ENCODE peak calls at places on chromosomes 1 and 21, in seven cellular contexts. E is cardiac fibroblast, T is right atrium auricular region, F is cardiac muscle cell, Q is GM06990, H is astrocyte of the cerebellum, L is left ventricle myocardium inferior. D is an unnamed sample.

GRCh38 chr1:196951711-196952394 is 8.3 kb downstream of the CFHR2 start:
- DNase-seq in L (no peak), T (no peak), H (no peak), E (no peak), F (no peak), Q (no peak), D (peak)

GRCh38 chr21:45534591-45535331 is 7.5 kb downstream of the SLC19A1 start:
- DNase-seq in T (no peak), Q (no peak), L (peak), F (peak), E (peak), H (no peak), D (no peak)

GRCh38 chr1:4794020-4794780 is 139.8 kb downstream of the AJAP1 start:
- DNase-seq in E (no peak), L (no peak), Q (no peak), H (no peak), F (no peak), T (peak), D (peak)

GRCh38 chr21:46286668-46286982 is 483 bp downstream of the YBEY start:
- DNase-seq in L (no peak), T (no peak), E (no peak), H (peak), Q (no peak), F (no peak), D (peak)

GRCh38 chr1:30906631-30907389 is 1.7 kb downstream of the SDC3 start:
- DNase-seq in T (no peak), E (no peak), H (no peak), Q (no peak), L (peak), F (no peak), D (no peak)

GRCh38 chr1:1066403-1067283 is 7.5 kb downstream of the RNF223 start:
- DNase-seq in H (no peak), L (no peak), E (no peak), F (no peak), Q (no peak), T (no peak), D (no peak)

GRCh38 chr1:225710804-225711203 is 57.9 kb upstream of the ENAH start:
- DNase-seq in L (no peak), H (no peak), F (no peak), T (no peak), Q (no peak), E (peak), D (peak)

GRCh38 chr1:167993720-167994119 is 56.8 kb upstream of the MPC2 start:
- DNase-seq in F (no peak), E (no peak), H (no peak), L (no peak), T (no peak), Q (no peak), D (no peak)

GRCh38 chr1:156815307-156815826 is 1.3 kb downstream of the SH2D2A start:
- DNase-seq in T (peak), F (no peak), Q (no peak), L (peak), H (no peak), E (peak), D (peak)

GRCh38 chr1:245585252-245585959 is 430.6 kb downstream of the KIF26B start:
- DNase-seq in E (peak), Q (no peak), H (peak), F (no peak), L (no peak), T (no peak), D (peak)

GRCh38 chr1:28170036-28170596 is 6.4 kb downstream of the PTAFR start:
- DNase-seq in Q (no peak), E (no peak), L (no peak), T (no peak), F (no peak), H (no peak), D (no peak)

GRCh38 chr1:188128761-188129160 is 1300.0 kb downstream of the PLA2G4A start:
- DNase-seq in L (no peak), F (no peak), E (peak), H (no peak), Q (no peak), T (no peak), D (peak)

GRCh38 chr1:209803568-209803967 is 2.4 kb downstream of the IRF6 start:
- DNase-seq in T (no peak), E (no peak), F (no peak), H (no peak), L (no peak), Q (no peak), D (no peak)

GRCh38 chr1:232943679-232944252 is 6.6 kb upstream of the NTPCR start:
- DNase-seq in E (peak), H (no peak), Q (no peak), L (no peak), T (no peak), F (no peak), D (peak)

GRCh38 chr1:203506821-203507220 is 12.9 kb downstream of the OPTC start:
- DNase-seq in H (no peak), F (no peak), Q (no peak), L (no peak), E (no peak), T (no peak), D (no peak)

GRCh38 chr1:230713915-230714764 is at the start of gene AGT:
- DNase-seq in H (peak), L (peak), F (peak), T (peak), Q (no peak), E (peak), D (peak)

GRCh38 chr1:64499966-64500365 is 30.0 kb downstream of the CACHD1 start:
- DNase-seq in F (no peak), L (no peak), E (no peak), H (no peak), Q (no peak), T (no peak), D (no peak)

GRCh38 chr1:226697151-226697575 is 41.9 kb downstream of the ITPKB start:
- DNase-seq in T (no peak), Q (peak), F (no peak), L (no peak), H (peak), E (peak), D (peak)

GRCh38 chr1:88917321-88918025 is 26.1 kb upstream of the GTF2B start:
- DNase-seq in E (no peak), H (no peak), T (no peak), F (no peak), Q (no peak), L (no peak), D (peak)

GRCh38 chr1:236009857-236010256 is 55.0 kb downstream of the NID1 start:
- DNase-seq in L (no peak), F (no peak), H (peak), T (no peak), E (peak), Q (no peak), D (peak)

GRCh38 chr1:241990040-241990439 is 8.9 kb downstream of the MAP1LC3C start:
- DNase-seq in Q (no peak), L (peak), F (peak), E (peak), T (peak), H (peak), D (peak)

GRCh38 chr1:73860421-73860950 is 337.5 kb downstream of the LRRIQ3 start:
- DNase-seq in H (no peak), L (no peak), E (no peak), F (no peak), Q (no peak), T (no peak), D (no peak)

GRCh38 chr1:204529371-204529895 is 13.2 kb downstream of the MDM4 start:
- DNase-seq in T (no peak), F (no peak), H (no peak), Q (no peak), E (no peak), L (no peak), D (no peak)

GRCh38 chr1:156406229-156406628 is 37.2 kb downstream of the RHBG start:
- DNase-seq in H (no peak), F (no peak), T (no peak), L (no peak), E (no peak), Q (no peak), D (no peak)

GRCh38 chr1:98556521-98557158 is 104.9 kb upstream of the SNX7 start:
- DNase-seq in Q (no peak), H (no peak), E (peak), L (no peak), F (peak), T (no peak), D (peak)

GRCh38 chr1:15951341-15952153 is 24.4 kb downstream of the ZBTB17 start:
- DNase-seq in Q (no peak), F (no peak), H (no peak), E (peak), L (no peak), T (no peak), D (no peak)

GRCh38 chr1:172443666-172444453 is at the start of gene PIGC:
- DNase-seq in F (peak), T (peak), Q (peak), E (peak), H (peak), L (peak), D (peak)

GRCh38 chr1:174875306-174875705 is 124.4 kb upstream of the CACYBP start:
- DNase-seq in E (no peak), Q (no peak), L (no peak), F (peak), T (no peak), H (no peak), D (no peak)

GRCh38 chr1:232306269-232306911 is 323.5 kb downstream of the SIPA1L2 start:
- DNase-seq in Q (no peak), F (peak), E (peak), T (no peak), H (no peak), L (peak), D (no peak)

GRCh38 chr1:43172532-43172972 is 422 bp downstream of the CFAP57 start:
- DNase-seq in L (peak), F (peak), H (peak), Q (peak), T (peak), E (peak), D (peak)

GRCh38 chr21:41605178-41605933 is 97.4 kb upstream of the TMPRSS2 start:
- DNase-seq in F (no peak), L (no peak), E (no peak), T (no peak), Q (no peak), H (no peak), D (no peak)

GRCh38 chr1:203627819-203628184 is 1.2 kb downstream of the ATP2B4 start:
- DNase-seq in L (peak), T (no peak), F (no peak), Q (no peak), E (peak), H (no peak), D (peak)

GRCh38 chr1:9801909-9802308 is 21.9 kb downstream of the CLSTN1 start:
- DNase-seq in E (no peak), H (no peak), T (no peak), F (no peak), L (no peak), Q (no peak), D (no peak)

GRCh38 chr1:115830963-115831362 is 10.0 kb downstream of the NHLH2 start:
- DNase-seq in F (no peak), L (no peak), E (no peak), T (no peak), H (no peak), Q (no peak), D (no peak)

GRCh38 chr1:38730511-38731397 is 128.8 kb downstream of the RRAGC start:
- DNase-seq in E (peak), H (no peak), T (no peak), F (no peak), L (no peak), Q (no peak), D (peak)

GRCh38 chr1:92485374-92486250 is 1.1 kb downstream of the GFI1 start:
- DNase-seq in E (no peak), L (peak), T (no peak), F (peak), H (no peak), Q (peak), D (no peak)
- TF ChIP-seq CTCF in E (no peak), L (peak), T (no peak), F (peak), H (peak), Q (peak), D (no peak)

GRCh38 chr21:36541721-36542139 is 61.8 kb upstream of the CLDN14 start:
- DNase-seq in Q (no peak), F (no peak), L (no peak), H (no peak), T (no peak), E (no peak), D (no peak)
- TF ChIP-seq CTCF in Q (peak), F (no peak), L (no peak), H (no peak), T (no peak), E (no peak), D (no peak)

GRCh38 chr21:14754259-14754604 is 208.1 kb upstream of the SAMSN1 start:
- DNase-seq in Q (no peak), F (no peak), E (no peak), H (no peak), L (no peak), T (no peak), D (no peak)
- TF ChIP-seq CTCF in Q (no peak), F (no peak), E (no peak), H (no peak), L (no peak), T (no peak), D (no peak)

GRCh38 chr1:160416369-160416768 is 16.0 kb downstream of the VANGL2 start:
- DNase-seq in L (no peak), E (peak), H (no peak), T (no peak), F (peak), Q (no peak), D (peak)
- TF ChIP-seq CTCF in L (peak), E (peak), H (peak), T (no peak), F (peak), Q (peak), D (peak)

GRCh38 chr1:96596226-96596625 is 125.4 kb upstream of the PTBP2 start:
- DNase-seq in H (no peak), T (no peak), E (peak), F (peak), Q (no peak), L (no peak), D (peak)
- TF ChIP-seq CTCF in H (peak), T (no peak), E (peak), F (peak), Q (peak), L (peak), D (peak)

GRCh38 chr1:29381426-29381825 is 145.1 kb downstream of the PTPRU start:
- DNase-seq in H (no peak), F (no peak), E (no peak), Q (no peak), T (peak), L (no peak), D (no peak)

GRCh38 chr1:29380532-29380931 is 144.2 kb downstream of the PTPRU start:
- DNase-seq in Q (no peak), T (no peak), E (no peak), H (no peak), F (no peak), L (no peak), D (peak)

GRCh38 chr1:29383972-29384371 is 147.7 kb downstream of the PTPRU start:
- DNase-seq in H (no peak), Q (no peak), E (peak), T (peak), F (no peak), L (no peak), D (peak)

GRCh38 chr1:29382851-29383588 is 146.7 kb downstream of the PTPRU start:
- DNase-seq in H (no peak), T (peak), E (no peak), L (no peak), Q (no peak), F (no peak), D (no peak)

DNA sequence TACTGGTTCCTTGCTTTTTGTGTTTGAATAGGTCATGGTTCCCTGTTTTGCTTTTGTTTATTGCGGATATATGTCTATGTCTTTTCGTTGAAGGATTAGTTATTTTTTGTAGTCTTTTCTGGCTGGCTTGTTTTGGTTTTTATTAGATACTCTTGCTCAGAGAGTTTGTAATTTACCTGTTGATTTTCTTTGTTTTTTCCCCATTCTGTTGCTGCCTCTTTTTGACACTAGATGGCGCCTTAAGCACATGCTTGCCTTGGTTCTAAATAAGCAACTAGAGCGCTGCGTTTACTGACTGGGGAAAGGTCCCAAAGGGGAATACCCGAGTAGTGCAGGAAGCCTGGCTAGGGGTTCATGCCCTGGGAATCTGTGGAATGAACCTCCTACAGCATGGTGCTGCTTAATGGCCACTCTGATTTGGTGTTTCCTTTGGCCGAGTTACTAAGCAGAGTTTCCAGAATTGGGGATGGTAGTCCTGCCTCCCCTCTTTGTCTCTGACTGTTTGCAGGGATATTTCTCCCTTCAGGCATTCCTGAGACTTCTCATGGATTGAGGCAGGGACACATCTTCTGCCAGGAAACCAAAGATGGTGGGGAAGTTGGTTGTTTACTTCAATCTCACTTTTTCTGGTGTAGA is 143.2 kb downstream of the PTPRU start:
- DNase-seq in E (peak), F (no peak), T (no peak), H (no peak), L (no peak), Q (no peak), D (peak)
- TF ChIP-seq CTCF in E (peak), F (peak), T (no peak), H (peak), L (peak), Q (peak), D (peak)

D was measured in fibroblast of mammary gland.